ENCODE peak calls at places on chromosomes 7 and 10, in ten cellular contexts. One of them, this sample, is unnamed.

GRCh38 chr7:95808396-95808795 is 36.0 kb downstream of the DYNC1I1 start:
- DNase-seq in Right ventricle myocardium superior: no peak
- DNase-seq in uterus: no peak
- DNase-seq in NCI-H345: no peak
- DNase-seq in left ventricle myocardium inferior: no peak
- DNase-seq in body of pancreas: no peak
- DNase-seq in activated CD4-positive, alpha-beta T cell treated with anti-CD3 and anti-CD28 coated beads, Interleukin-2, amount 50 U/mL, for 48 hours: no peak
- DNase-seq in HEK293T: no peak
- DNase-seq in B cell: no peak
- DNase-seq in mucosa of gallbladder: no peak
- DNase-seq in this sample: no peak

GRCh38 chr10:98472171-98472570 is 25.4 kb upstream of the HPS1 start:
- DNase-seq in NCI-H345: no peak
- DNase-seq in body of pancreas: no peak
- DNase-seq in activated CD4-positive, alpha-beta T cell treated with anti-CD3 and anti-CD28 coated beads, Interleukin-2, amount 50 U/mL, for 48 hours: no peak
- DNase-seq in Right ventricle myocardium superior: no peak
- DNase-seq in uterus: no peak
- DNase-seq in mucosa of gallbladder: no peak
- DNase-seq in left ventricle myocardium inferior: no peak
- DNase-seq in HEK293T: peak
- DNase-seq in B cell: no peak
- DNase-seq in this sample: no peak

GRCh38 chr10:92419740-92420553 is 129.0 kb downstream of the MARCHF5 start:
- DNase-seq in uterus: peak
- DNase-seq in activated CD4-positive, alpha-beta T cell treated with anti-CD3 and anti-CD28 coated beads, Interleukin-2, amount 50 U/mL, for 48 hours: peak
- DNase-seq in B cell: peak
- DNase-seq in Right ventricle myocardium superior: peak
- DNase-seq in mucosa of gallbladder: peak
- DNase-seq in left ventricle myocardium inferior: peak
- DNase-seq in HEK293T: no peak
- DNase-seq in NCI-H345: no peak
- DNase-seq in body of pancreas: peak
- DNase-seq in this sample: peak

GRCh38 chr10:45581497-45582385 is 90.8 kb downstream of the ZFAND4 start:
- DNase-seq in B cell: no peak
- DNase-seq in activated CD4-positive, alpha-beta T cell treated with anti-CD3 and anti-CD28 coated beads, Interleukin-2, amount 50 U/mL, for 48 hours: no peak
- DNase-seq in uterus: no peak
- DNase-seq in mucosa of gallbladder: no peak
- DNase-seq in NCI-H345: no peak
- DNase-seq in left ventricle myocardium inferior: no peak
- DNase-seq in Right ventricle myocardium superior: no peak
- DNase-seq in body of pancreas: no peak
- DNase-seq in HEK293T: no peak
- DNase-seq in this sample: no peak

GRCh38 chr10:125411724-125412123 is 251.4 kb upstream of the CTBP2 start:
- DNase-seq in left ventricle myocardium inferior: no peak
- DNase-seq in body of pancreas: no peak
- DNase-seq in HEK293T: no peak
- DNase-seq in mucosa of gallbladder: no peak
- DNase-seq in B cell: no peak
- DNase-seq in NCI-H345: no peak
- DNase-seq in activated CD4-positive, alpha-beta T cell treated with anti-CD3 and anti-CD28 coated beads, Interleukin-2, amount 50 U/mL, for 48 hours: no peak
- DNase-seq in uterus: no peak
- DNase-seq in Right ventricle myocardium superior: no peak
- DNase-seq in this sample: no peak

GRCh38 chr10:95792874-95793285 is 36.9 kb downstream of the ENTPD1 start:
- DNase-seq in uterus: no peak
- DNase-seq in activated CD4-positive, alpha-beta T cell treated with anti-CD3 and anti-CD28 coated beads, Interleukin-2, amount 50 U/mL, for 48 hours: no peak
- DNase-seq in NCI-H345: no peak
- DNase-seq in left ventricle myocardium inferior: no peak
- DNase-seq in mucosa of gallbladder: peak
- DNase-seq in Right ventricle myocardium superior: no peak
- DNase-seq in B cell: no peak
- DNase-seq in HEK293T: no peak
- DNase-seq in body of pancreas: no peak
- DNase-seq in this sample: peak

GRCh38 chr10:122112021-122112616 is 123.2 kb downstream of the TACC2 start:
- DNase-seq in body of pancreas: no peak
- DNase-seq in uterus: no peak
- DNase-seq in left ventricle myocardium inferior: no peak
- DNase-seq in Right ventricle myocardium superior: no peak
- DNase-seq in NCI-H345: no peak
- DNase-seq in HEK293T: no peak
- DNase-seq in mucosa of gallbladder: no peak
- DNase-seq in activated CD4-positive, alpha-beta T cell treated with anti-CD3 and anti-CD28 coated beads, Interleukin-2, amount 50 U/mL, for 48 hours: no peak
- DNase-seq in B cell: no peak
- DNase-seq in this sample: no peak

GRCh38 chr10:116001976-116002375 is 271.0 kb downstream of the GFRA1 start:
- DNase-seq in B cell: no peak
- DNase-seq in activated CD4-positive, alpha-beta T cell treated with anti-CD3 and anti-CD28 coated beads, Interleukin-2, amount 50 U/mL, for 48 hours: no peak
- DNase-seq in uterus: no peak
- DNase-seq in left ventricle myocardium inferior: no peak
- DNase-seq in NCI-H345: no peak
- DNase-seq in mucosa of gallbladder: no peak
- DNase-seq in Right ventricle myocardium superior: no peak
- DNase-seq in body of pancreas: no peak
- DNase-seq in HEK293T: no peak
- DNase-seq in this sample: no peak

GRCh38 chr7:121384159-121384745 is 11.9 kb downstream of the FAM3C start:
- DNase-seq in HEK293T: no peak
- DNase-seq in NCI-H345: no peak
- DNase-seq in body of pancreas: peak
- DNase-seq in left ventricle myocardium inferior: no peak
- DNase-seq in Right ventricle myocardium superior: no peak
- DNase-seq in B cell: no peak
- DNase-seq in uterus: no peak
- DNase-seq in activated CD4-positive, alpha-beta T cell treated with anti-CD3 and anti-CD28 coated beads, Interleukin-2, amount 50 U/mL, for 48 hours: no peak
- DNase-seq in mucosa of gallbladder: no peak
- DNase-seq in this sample: no peak

GRCh38 chr10:126734957-126735356 is 64.5 kb upstream of the C10orf90 start:
- DNase-seq in left ventricle myocardium inferior: no peak
- DNase-seq in NCI-H345: no peak
- DNase-seq in body of pancreas: no peak
- DNase-seq in Right ventricle myocardium superior: no peak
- DNase-seq in B cell: no peak
- DNase-seq in uterus: no peak
- DNase-seq in mucosa of gallbladder: no peak
- DNase-seq in activated CD4-positive, alpha-beta T cell treated with anti-CD3 and anti-CD28 coated beads, Interleukin-2, amount 50 U/mL, for 48 hours: no peak
- DNase-seq in HEK293T: no peak
- DNase-seq in this sample: no peak

GRCh38 chr10:103843854-103844567 is 11.4 kb downstream of the SH3PXD2A start:
- DNase-seq in mucosa of gallbladder: no peak
- DNase-seq in B cell: no peak
- DNase-seq in NCI-H345: no peak
- DNase-seq in activated CD4-positive, alpha-beta T cell treated with anti-CD3 and anti-CD28 coated beads, Interleukin-2, amount 50 U/mL, for 48 hours: no peak
- DNase-seq in uterus: no peak
- DNase-seq in left ventricle myocardium inferior: no peak
- DNase-seq in body of pancreas: no peak
- DNase-seq in Right ventricle myocardium superior: peak
- DNase-seq in HEK293T: no peak
- DNase-seq in this sample: no peak

GRCh38 chr7:154902600-154903082 is 100.3 kb downstream of the PAXIP1 start:
- DNase-seq in activated CD4-positive, alpha-beta T cell treated with anti-CD3 and anti-CD28 coated beads, Interleukin-2, amount 50 U/mL, for 48 hours: no peak
- DNase-seq in NCI-H345: no peak
- DNase-seq in Right ventricle myocardium superior: no peak
- DNase-seq in HEK293T: no peak
- DNase-seq in uterus: no peak
- DNase-seq in B cell: no peak
- DNase-seq in mucosa of gallbladder: no peak
- DNase-seq in body of pancreas: no peak
- DNase-seq in left ventricle myocardium inferior: no peak
- DNase-seq in this sample: no peak

GRCh38 chr7:156903232-156903909 is 10.4 kb upstream of the LMBR1 start:
- DNase-seq in HEK293T: no peak
- DNase-seq in mucosa of gallbladder: no peak
- DNase-seq in body of pancreas: no peak
- DNase-seq in left ventricle myocardium inferior: peak
- DNase-seq in Right ventricle myocardium superior: no peak
- DNase-seq in activated CD4-positive, alpha-beta T cell treated with anti-CD3 and anti-CD28 coated beads, Interleukin-2, amount 50 U/mL, for 48 hours: no peak
- DNase-seq in uterus: no peak
- DNase-seq in B cell: no peak
- DNase-seq in NCI-H345: no peak
- DNase-seq in this sample: no peak

GRCh38 chr7:51315393-51316261 is 982 bp downstream of the COBL start:
- DNase-seq in B cell: no peak
- DNase-seq in activated CD4-positive, alpha-beta T cell treated with anti-CD3 and anti-CD28 coated beads, Interleukin-2, amount 50 U/mL, for 48 hours: no peak
- DNase-seq in uterus: no peak
- DNase-seq in left ventricle myocardium inferior: peak
- DNase-seq in Right ventricle myocardium superior: no peak
- DNase-seq in HEK293T: peak
- DNase-seq in mucosa of gallbladder: peak
- DNase-seq in NCI-H345: peak
- DNase-seq in body of pancreas: peak
- DNase-seq in this sample: no peak

GRCh38 chr10:110978204-110978603 is 58.8 kb downstream of the SHOC2 start:
- DNase-seq in left ventricle myocardium inferior: no peak
- DNase-seq in body of pancreas: no peak
- DNase-seq in activated CD4-positive, alpha-beta T cell treated with anti-CD3 and anti-CD28 coated beads, Interleukin-2, amount 50 U/mL, for 48 hours: no peak
- DNase-seq in B cell: no peak
- DNase-seq in NCI-H345: no peak
- DNase-seq in HEK293T: no peak
- DNase-seq in uterus: no peak
- DNase-seq in Right ventricle myocardium superior: no peak
- DNase-seq in mucosa of gallbladder: no peak
- DNase-seq in this sample: no peak

GRCh38 chr7:37211097-37211496 is 237.6 kb downstream of the ELMO1 start:
- DNase-seq in mucosa of gallbladder: peak
- DNase-seq in NCI-H345: no peak
- DNase-seq in B cell: no peak
- DNase-seq in activated CD4-positive, alpha-beta T cell treated with anti-CD3 and anti-CD28 coated beads, Interleukin-2, amount 50 U/mL, for 48 hours: no peak
- DNase-seq in body of pancreas: no peak
- DNase-seq in uterus: peak
- DNase-seq in left ventricle myocardium inferior: peak
- DNase-seq in HEK293T: no peak
- DNase-seq in Right ventricle myocardium superior: peak
- DNase-seq in this sample: peak

GRCh38 chr7:14717711-14718304 is 184.7 kb downstream of the DGKB start:
- DNase-seq in left ventricle myocardium inferior: no peak
- DNase-seq in mucosa of gallbladder: no peak
- DNase-seq in HEK293T: peak
- DNase-seq in NCI-H345: peak
- DNase-seq in uterus: no peak
- DNase-seq in Right ventricle myocardium superior: no peak
- DNase-seq in activated CD4-positive, alpha-beta T cell treated with anti-CD3 and anti-CD28 coated beads, Interleukin-2, amount 50 U/mL, for 48 hours: no peak
- DNase-seq in body of pancreas: no peak
- DNase-seq in B cell: no peak
- DNase-seq in this sample: no peak

GRCh38 chr7:98284335-98285036 is 3.0 kb downstream of the BRI3 start:
- DNase-seq in Right ventricle myocardium superior: peak
- DNase-seq in B cell: no peak
- DNase-seq in left ventricle myocardium inferior: peak
- DNase-seq in NCI-H345: no peak
- DNase-seq in uterus: peak
- DNase-seq in activated CD4-positive, alpha-beta T cell treated with anti-CD3 and anti-CD28 coated beads, Interleukin-2, amount 50 U/mL, for 48 hours: no peak
- DNase-seq in HEK293T: no peak
- DNase-seq in mucosa of gallbladder: peak
- DNase-seq in body of pancreas: peak
- DNase-seq in this sample: peak